ENCODE peak calls at places on chromosomes 5 and 9, in ten cellular contexts. L is BJ, T is lower lobe of right lung, I is fibroblast of pulmonary artery, N is brain microvascular endothelial cell, U is PC-9, Z is Peyer's patch, G is neural progenitor cell, D is mucosa of descending colon, E is gastrocnemius medialis. V is an unnamed sample.

GRCh38 chr9:131735238-131736181 is 4.4 kb downstream of the RAPGEF1 start:
- DNase-seq in L (no peak), T (no peak), I (no peak), N (peak), U (no peak), Z (no peak), G (no peak), D (peak), E (no peak), V (no peak)

GRCh38 chr9:131915181-131915580 is 164.5 kb downstream of the MED27 start:
- DNase-seq in L (no peak), T (no peak), I (no peak), N (peak), U (no peak), Z (no peak), G (no peak), D (no peak), E (no peak), V (no peak)

GRCh38 chr5:172913117-172913850 is 45.9 kb upstream of the RPL26L1 start:
- DNase-seq in L (no peak), T (no peak), I (no peak), N (no peak), U (no peak), Z (no peak), G (no peak), D (no peak), E (no peak), V (no peak)

GRCh38 chr5:30866142-30866541 is 327.3 kb upstream of the CDH6 start:
- DNase-seq in L (no peak), T (no peak), I (peak), N (no peak), U (no peak), Z (no peak), G (no peak), D (no peak), E (no peak), V (no peak)

GRCh38 chr5:2281446-2281845 is 398.7 kb upstream of the IRX4 start:
- DNase-seq in L (no peak), T (no peak), I (no peak), N (no peak), U (no peak), Z (no peak), G (no peak), D (no peak), E (no peak), V (no peak)

GRCh38 chr9:114507726-114508125 is 2.5 kb upstream of the WHRN start:
- DNase-seq in L (no peak), T (no peak), I (peak), N (no peak), U (peak), Z (no peak), G (peak), D (no peak), E (no peak), V (no peak)

GRCh38 chr5:179237770-179238627 is 107.3 kb downstream of the ADAMTS2 start:
- DNase-seq in L (no peak), T (no peak), I (no peak), N (no peak), U (no peak), Z (no peak), G (no peak), D (no peak), E (no peak), V (no peak)

GRCh38 chr5:33975846-33976245 is 8.6 kb downstream of the SLC45A2 start:
- DNase-seq in L (no peak), T (no peak), I (peak), N (no peak), U (no peak), Z (no peak), G (peak), D (no peak), E (no peak), V (no peak)

GRCh38 chr5:154059039-154059430 is 20.3 kb downstream of the MFAP3 start:
- DNase-seq in L (no peak), T (no peak), I (no peak), N (no peak), U (no peak), Z (no peak), G (peak), D (no peak), E (no peak), V (no peak)

GRCh38 chr5:166551384-166551783 is 1740.1 kb upstream of the WWC1 start:
- DNase-seq in L (no peak), T (no peak), I (peak), N (no peak), U (no peak), Z (no peak), G (no peak), D (no peak), E (no peak), V (no peak)

GRCh38 chr9:21994526-21994995 is at the start of gene CDKN2B-AS1:
- DNase-seq in L (no peak), T (peak), I (peak), N (peak), U (peak), Z (peak), G (peak), D (peak), E (no peak), V (peak)

GRCh38 chr5:10660720-10661387 is 97.0 kb downstream of the ANKRD33B start:
- DNase-seq in L (no peak), T (no peak), I (no peak), N (no peak), U (no peak), Z (no peak), G (no peak), D (no peak), E (no peak), V (no peak)

GRCh38 chr9:112867275-112867991 is 23.2 kb downstream of the SLC46A2 start:
- DNase-seq in L (peak), T (peak), I (peak), N (peak), U (peak), Z (no peak), G (peak), D (peak), E (no peak), V (no peak)

GRCh38 chr9:38010918-38011704 is 57.9 kb downstream of the SHB start:
- DNase-seq in L (no peak), T (no peak), I (no peak), N (no peak), U (no peak), Z (no peak), G (no peak), D (no peak), E (no peak), V (no peak)

GRCh38 chr5:93755716-93756115 is 14.3 kb upstream of the POU5F2 start:
- DNase-seq in L (no peak), T (no peak), I (no peak), N (no peak), U (no peak), Z (no peak), G (no peak), D (no peak), E (no peak), V (no peak)

GRCh38 chr9:94931036-94931633 is 204.6 kb downstream of the AOPEP start:
- DNase-seq in L (no peak), T (no peak), I (no peak), N (no peak), U (no peak), Z (no peak), G (no peak), D (no peak), E (no peak), V (no peak)

GRCh38 chr5:137794863-137795262 is 40.7 kb upstream of the HNRNPA0 start:
- DNase-seq in L (no peak), T (no peak), I (no peak), N (no peak), U (no peak), Z (no peak), G (no peak), D (no peak), E (no peak), V (no peak)

GRCh38 chr9:133534346-133535284 is at the start of gene ADAMTSL2:
- DNase-seq in L (no peak), T (no peak), I (peak), N (no peak), U (no peak), Z (no peak), G (peak), D (peak), E (no peak), V (peak)

GRCh38 chr9:136551401-136552116 is 5.7 kb upstream of the NOTCH1 start:
- DNase-seq in L (no peak), T (no peak), I (peak), N (peak), U (peak), Z (peak), G (peak), D (peak), E (no peak), V (no peak)

GRCh38 chr9:4973246-4973645 is 11.8 kb upstream of the JAK2 start:
- DNase-seq in L (no peak), T (no peak), I (no peak), N (no peak), U (no peak), Z (no peak), G (no peak), D (no peak), E (no peak), V (no peak)

GRCh38 chr5:165565921-165566320 is 2060.5 kb downstream of the MAT2B start:
- DNase-seq in L (no peak), T (no peak), I (no peak), N (no peak), U (no peak), Z (no peak), G (peak), D (no peak), E (no peak), V (no peak)

DNA sequence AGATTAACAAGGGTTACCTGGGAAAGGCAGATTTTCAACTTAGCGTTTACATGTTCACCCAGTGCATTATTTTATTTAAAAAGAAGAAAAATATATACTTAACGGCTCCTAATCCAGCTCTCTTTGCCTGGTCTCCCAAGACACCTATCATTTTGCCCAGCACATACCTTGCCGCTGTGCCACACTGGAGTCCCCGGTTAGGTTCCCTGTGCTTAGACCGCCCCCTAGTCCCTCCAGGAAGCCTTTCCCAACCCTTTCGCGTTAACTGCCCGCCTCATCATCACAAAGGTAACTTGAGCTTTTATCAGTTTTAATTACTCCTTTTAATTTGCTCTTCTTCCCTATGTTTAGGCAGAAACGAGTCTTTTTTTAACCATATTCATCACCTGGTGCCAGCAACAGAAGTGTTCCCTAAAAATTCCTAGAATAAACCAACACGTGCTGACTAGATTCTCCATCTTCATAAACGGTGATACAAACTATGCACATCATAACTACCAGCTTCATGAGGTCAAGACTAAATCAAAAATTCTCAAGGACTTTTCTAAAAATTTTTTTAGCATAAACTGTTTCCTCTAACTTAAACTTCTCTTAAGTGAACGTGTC is 19.7 kb downstream of the DNAJA1 start:
- DNase-seq in L (no peak), T (no peak), I (peak), N (no peak), U (no peak), Z (no peak), G (peak), D (peak), E (no peak), V (peak)
- TF ChIP-seq CTCF in L (peak), T (peak), I (peak), N (peak), U (no peak), Z (no peak), G (peak), D (no peak), E (no peak), V (peak)

GRCh38 chr9:1997646-1998045 is 17.5 kb upstream of the SMARCA2 start:
- DNase-seq in L (no peak), T (no peak), I (no peak), N (no peak), U (no peak), Z (no peak), G (no peak), D (no peak), E (no peak), V (no peak)

GRCh38 chr9:1994180-1994579 is 21.0 kb upstream of the SMARCA2 start:
- DNase-seq in L (no peak), T (no peak), I (no peak), N (no peak), U (no peak), Z (no peak), G (no peak), D (no peak), E (no peak), V (no peak)

GRCh38 chr9:1996156-1996555 is 19.0 kb upstream of the SMARCA2 start:
- DNase-seq in L (no peak), T (no peak), I (no peak), N (no peak), U (no peak), Z (no peak), G (no peak), D (no peak), E (no peak), V (no peak)

GRCh38 chr9:2000314-2000713 is 14.8 kb upstream of the SMARCA2 start:
- DNase-seq in L (no peak), T (no peak), I (no peak), N (no peak), U (no peak), Z (no peak), G (no peak), D (no peak), E (no peak), V (no peak)

GRCh38 chr9:1995084-1995483 is 20.1 kb upstream of the SMARCA2 start:
- DNase-seq in L (no peak), T (no peak), I (no peak), N (no peak), U (no peak), Z (no peak), G (peak), D (no peak), E (no peak), V (no peak)
- H3K4me3 ChIP-seq in L (no peak), T (no peak), I (no peak), N (no peak), U (no peak), Z (no peak), G (no peak), D (no peak), E (no peak), V (no peak)

DNA sequence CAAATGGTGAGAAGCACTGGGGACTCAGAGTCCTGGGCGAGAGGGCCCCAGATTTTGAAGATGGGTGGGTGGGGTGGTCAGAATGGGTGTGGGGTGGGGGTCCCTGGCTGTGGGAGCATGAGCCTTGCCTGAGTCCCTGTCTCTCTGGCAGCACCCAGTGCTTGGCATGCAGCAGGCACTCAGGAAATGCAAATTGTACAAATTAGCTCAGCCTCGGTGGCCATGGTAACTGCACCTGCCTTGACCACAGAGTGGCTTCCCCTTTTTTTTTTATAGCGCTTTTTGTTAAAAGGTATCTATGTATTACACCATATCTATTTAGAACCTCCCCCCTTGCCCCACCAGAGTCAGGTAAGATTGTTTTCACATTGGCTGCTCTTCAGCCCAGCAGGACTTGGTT is 19.2 kb upstream of the PITX1 start:
- DNase-seq in L (no peak), T (peak), I (no peak), N (no peak), U (no peak), Z (peak), G (no peak), D (no peak), E (no peak), V (no peak)
- TF ChIP-seq CTCF in L (no peak), T (no peak), I (no peak), N (no peak), U (no peak), Z (no peak), G (no peak), D (no peak), E (no peak), V (no peak)

DNA sequence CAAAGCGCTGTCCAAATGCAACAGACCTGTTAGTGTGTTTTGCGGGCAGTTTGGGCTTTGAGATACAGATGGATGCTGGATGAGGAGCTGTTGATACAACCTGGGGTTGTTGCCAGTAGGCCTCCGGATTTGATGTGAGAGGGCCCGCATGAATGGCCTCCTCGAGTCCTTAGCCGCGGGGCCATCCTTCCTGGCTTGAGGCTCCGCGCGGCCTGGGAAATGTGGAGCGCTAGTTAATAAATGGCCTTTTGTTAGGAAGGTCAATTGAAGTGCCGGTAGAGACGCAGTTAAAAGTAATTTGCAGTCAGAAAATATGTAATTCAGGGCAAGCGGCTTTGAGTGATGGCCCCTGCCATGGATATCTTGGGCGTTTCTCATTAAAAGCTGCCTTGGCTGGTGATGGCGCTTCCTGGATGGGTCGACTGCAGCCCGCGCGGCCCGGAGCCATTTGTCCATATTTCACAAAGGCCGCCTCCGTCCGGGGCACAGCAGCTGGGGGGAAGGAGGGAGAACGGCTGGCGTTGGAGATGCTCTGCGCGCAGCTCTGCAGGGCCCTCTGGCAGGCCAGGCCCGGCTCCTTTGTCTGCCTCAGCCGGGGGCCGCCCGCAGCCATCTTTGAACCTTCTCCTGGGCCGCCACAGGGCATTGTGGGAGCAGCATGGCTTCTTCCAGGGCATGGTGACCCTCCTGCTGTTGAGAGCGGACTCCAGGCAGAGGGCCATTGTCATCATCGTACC is 11.2 kb downstream of the MVB12B start:
- DNase-seq in L (no peak), T (no peak), I (no peak), N (no peak), U (no peak), Z (no peak), G (no peak), D (no peak), E (no peak), V (no peak)
- H3K4me3 ChIP-seq in L (no peak), T (peak), I (no peak), N (peak), U (no peak), Z (no peak), G (no peak), D (no peak), E (no peak), V (no peak)

GRCh38 chr9:83219924-83220438 is 157.0 kb upstream of the RASEF start:
- DNase-seq in L (no peak), T (no peak), I (no peak), N (no peak), U (no peak), Z (no peak), G (no peak), D (no peak), E (no peak), V (no peak)

GRCh38 chr9:83220737-83221136 is 157.8 kb upstream of the RASEF start:
- DNase-seq in L (peak), T (no peak), I (peak), N (peak), U (peak), Z (no peak), G (no peak), D (no peak), E (no peak), V (no peak)

GRCh38 chr9:83218411-83219090 is 155.6 kb upstream of the RASEF start:
- DNase-seq in L (no peak), T (no peak), I (no peak), N (no peak), U (no peak), Z (no peak), G (no peak), D (no peak), E (no peak), V (no peak)

DNA sequence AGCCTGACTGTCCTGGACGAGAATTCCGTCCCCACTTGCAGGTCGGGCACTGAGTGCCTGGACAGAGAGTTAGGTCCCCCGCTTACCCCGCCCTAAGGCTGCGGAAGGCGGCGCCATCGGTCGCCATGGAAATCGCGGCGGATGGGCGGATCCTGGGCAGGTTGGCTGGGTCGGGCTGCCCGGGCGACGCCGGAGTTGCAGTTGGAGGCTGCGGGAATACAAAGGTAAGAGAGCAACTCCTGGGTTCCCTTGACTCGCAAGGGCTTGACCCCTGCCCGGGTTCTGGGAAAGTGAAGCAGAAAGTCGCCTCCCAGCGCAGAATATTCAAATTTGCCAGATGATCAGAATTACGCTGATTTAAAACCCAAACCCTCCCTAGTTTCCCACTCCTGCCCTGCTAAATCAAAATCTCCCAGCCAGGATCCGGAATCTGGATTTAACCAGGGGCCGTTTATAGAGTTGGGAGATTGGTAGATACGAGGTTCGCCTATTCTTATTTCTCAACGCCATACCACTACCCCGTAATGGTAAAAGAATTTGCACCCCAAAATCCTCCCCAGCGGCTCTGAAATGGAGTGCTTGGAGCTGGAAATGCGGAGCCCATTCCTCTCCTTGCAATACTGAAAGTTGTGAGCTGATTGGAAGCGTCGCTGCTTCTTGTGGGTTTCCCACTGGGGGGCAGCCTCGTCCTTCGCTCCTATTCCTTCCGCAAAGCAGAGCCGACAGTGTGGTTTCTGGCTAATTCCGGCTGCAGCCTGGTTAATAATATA is 156.4 kb upstream of the RASEF start:
- DNase-seq in L (no peak), T (peak), I (peak), N (peak), U (no peak), Z (no peak), G (peak), D (peak), E (peak), V (peak)
- TF ChIP-seq CTCF in L (no peak), T (peak), I (peak), N (peak), U (no peak), Z (no peak), G (peak), D (peak), E (peak), V (peak)

DNA sequence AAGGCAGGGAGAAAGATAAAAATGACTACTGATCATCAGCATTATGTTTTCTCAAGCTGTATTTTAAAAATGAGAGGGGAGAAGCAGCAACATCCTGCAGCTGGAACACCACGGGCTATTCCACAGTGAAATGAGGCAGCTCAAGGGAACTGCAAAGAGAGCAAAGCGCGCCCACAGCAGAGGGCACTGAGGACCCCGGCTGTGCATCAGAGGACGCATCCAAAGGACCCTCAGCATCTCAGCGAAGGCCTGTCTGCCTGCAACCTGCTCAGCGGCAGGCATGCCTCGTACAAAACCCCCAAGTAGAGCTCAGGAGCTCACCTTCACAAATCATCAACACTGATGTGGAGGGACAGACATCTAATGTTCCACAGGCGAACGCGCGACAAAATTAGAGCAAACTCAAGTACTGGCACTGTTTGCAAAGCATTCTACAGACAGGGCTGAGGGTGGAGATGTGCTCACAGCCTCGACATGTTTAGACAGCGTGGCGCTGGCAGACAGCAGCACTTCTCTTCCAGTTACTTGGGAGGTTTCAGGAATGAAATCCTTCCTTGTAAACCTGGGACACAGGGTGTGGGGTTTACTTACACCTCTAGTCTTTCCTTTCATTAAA is 80.9 kb downstream of the DCP2 start:
- DNase-seq in L (no peak), T (no peak), I (no peak), N (no peak), U (no peak), Z (no peak), G (peak), D (no peak), E (no peak), V (no peak)
- H3K4me3 ChIP-seq in L (no peak), T (no peak), I (no peak), N (no peak), U (no peak), Z (no peak), G (no peak), D (no peak), E (no peak), V (no peak)